ENCODE peak calls at places on chromosomes 1 and 21, in seven cellular contexts. G, C, D, L, A, X and H are unnamed samples.

GRCh38 chr1:115063238-115063901 is 25.9 kb downstream of the TSPAN2 start:
- DNase-seq in A (peak; percentile 94), G (no peak), X (no peak), D (no peak), L (no peak), C (no peak), H (no peak)

GRCh38 chr1:161258439-161259386 is at the start of gene PCP4L1:
- DNase-seq in A (peak; percentile 41), C (peak; percentile 10), L (peak; percentile 32), X (peak; percentile 34), G (peak; percentile 62), D (peak; percentile 75), H (no peak)

GRCh38 chr1:96234299-96234698 is 487.3 kb upstream of the PTBP2 start:
- DNase-seq in L (no peak), G (no peak), D (peak; percentile 72), X (peak; percentile 80), A (no peak), C (no peak), H (peak; percentile 93)

GRCh38 chr1:31790641-31791091 is 25.2 kb downstream of the SPOCD1 start:
- DNase-seq in L (no peak), X (no peak), D (no peak), G (no peak), A (no peak), C (no peak), H (no peak)

GRCh38 chr1:86447198-86447790 is 21.4 kb upstream of the CLCA1 start:
- DNase-seq in D (no peak), G (no peak), X (no peak), A (no peak), L (peak; percentile 2), C (no peak), H (no peak)

GRCh38 chr1:225446298-225446941 is 18.6 kb upstream of the LBR start:
- DNase-seq in X (no peak), D (no peak), A (no peak), C (no peak), L (no peak), G (no peak), H (peak; percentile 29)

GRCh38 chr1:234572966-234573365 is 37.0 kb downstream of the IRF2BP2 start:
- DNase-seq in L (no peak), D (no peak), G (no peak), A (no peak), C (no peak), X (no peak), H (no peak)

GRCh38 chr1:54987830-54988705 is 7.6 kb downstream of the TMEM61 start:
- DNase-seq in A (no peak), G (no peak), D (no peak), L (no peak), C (no peak), X (no peak), H (no peak)

GRCh38 chr21:35593000-35593502 is 467.3 kb downstream of the SETD4 start:
- DNase-seq in D (no peak), X (no peak), G (no peak), A (no peak), C (no peak), L (no peak), H (no peak)

GRCh38 chr1:57061369-57061768 is 95.6 kb upstream of the C8B start:
- DNase-seq in X (no peak), D (peak; percentile 37), L (no peak), G (no peak), C (no peak), A (no peak), H (no peak)

GRCh38 chr1:206005761-206006160 is 2.6 kb upstream of the RAB7B start:
- DNase-seq in A (no peak), D (no peak), G (no peak), C (no peak), L (no peak), X (no peak), H (no peak)

GRCh38 chr1:110255388-110255787 is 45.3 kb downstream of the KCNC4 start:
- DNase-seq in G (no peak), D (no peak), C (no peak), X (peak; percentile 64), L (peak; percentile 59), A (peak; percentile 11), H (no peak)

GRCh38 chr1:44433209-44433608 is 28.2 kb downstream of the RNF220 start:
- DNase-seq in G (no peak), A (no peak), X (no peak), C (no peak), D (no peak), L (no peak), H (no peak)

GRCh38 chr1:210477328-210477924 is 148.7 kb downstream of the HHAT start:
- DNase-seq in C (no peak), A (no peak), X (no peak), L (no peak), D (no peak), G (no peak), H (no peak)

GRCh38 chr1:182359645-182360044 is 31.9 kb downstream of the GLUL start:
- DNase-seq in D (no peak), C (no peak), X (no peak), G (no peak), A (no peak), L (no peak), H (no peak)

GRCh38 chr1:7831458-7831857 is 21.4 kb downstream of the UTS2 start:
- DNase-seq in A (no peak), L (no peak), X (no peak), C (no peak), G (no peak), D (no peak), H (no peak)

GRCh38 chr1:160404094-160404493 is 3.7 kb downstream of the VANGL2 start:
- DNase-seq in L (no peak), D (peak; percentile 1), X (no peak), G (no peak), C (no peak), A (no peak), H (no peak)

GRCh38 chr1:201649776-201650607 is 111.1 kb downstream of the NAV1 start:
- DNase-seq in X (peak; percentile 84), G (peak; percentile 52), D (peak; percentile 88), L (peak; percentile 90), C (peak; percentile 7), A (no peak), H (peak; percentile 40)

GRCh38 chr1:193434319-193434718 is 247.9 kb upstream of the B3GALT2 start:
- DNase-seq in X (no peak), G (no peak), A (no peak), C (no peak), D (no peak), L (no peak), H (no peak)

GRCh38 chr1:3907031-3907534 is 7.0 kb upstream of the C1orf174 start:
- DNase-seq in L (no peak), D (no peak), X (no peak), G (no peak), A (no peak), C (no peak), H (no peak)

GRCh38 chr21:26909972-26910371 is 56.9 kb downstream of the ADAMTS5 start:
- DNase-seq in L (no peak), D (peak; percentile 39), A (no peak), X (no peak), C (no peak), G (no peak), H (no peak)

GRCh38 chr1:41418868-41419583 is 57.8 kb downstream of the FOXO6 start:
- DNase-seq in D (peak; percentile 48), X (no peak), L (no peak), G (no peak), A (no peak), C (no peak), H (no peak)

GRCh38 chr1:63728611-63729226 is 45.1 kb upstream of the ROR1 start:
- DNase-seq in L (no peak), D (no peak), C (no peak), X (no peak), G (no peak), A (no peak), H (no peak)

GRCh38 chr1:7333094-7333493 is 438.0 kb upstream of the VAMP3 start:
- DNase-seq in D (no peak), L (no peak), C (no peak), X (no peak), A (no peak), G (no peak), H (no peak)

GRCh38 chr1:154493276-154493675 is 8.7 kb upstream of the TDRD10 start:
- DNase-seq in C (no peak), L (no peak), X (no peak), D (no peak), G (no peak), A (peak; percentile 49), H (no peak)